ENCODE peak calls at places on chromosome 12, in four cellular contexts. A is neural progenitor cell, G is ovary, W is GM12864. I is an unnamed sample.

GRCh38 chr12:122994140-122994675 is 13.7 kb downstream of the ARL6IP4 start:
- DNase-seq in G (no peak), A (no peak), W (no peak), I (no peak)

GRCh38 chr12:104944252-104944651 is 13.8 kb downstream of the SLC41A2 start:
- DNase-seq in W (no peak), G (no peak), A (no peak), I (no peak)

GRCh38 chr12:63450821-63451220 is 217.5 kb downstream of the DPY19L2 start:
- DNase-seq in W (no peak), A (no peak), G (no peak), I (no peak)

GRCh38 chr12:95648990-95649791 is 97.9 kb upstream of the USP44 start:
- DNase-seq in W (no peak), G (no peak), A (no peak), I (no peak)

GRCh38 chr12:108565976-108566375 is 3.6 kb downstream of the ISCU start:
- DNase-seq in A (no peak), W (no peak), G (peak; percentile 35), I (peak; percentile 91)

GRCh38 chr12:113057565-113058485 is 1.3 kb downstream of the DTX1 start:
- DNase-seq in A (peak; percentile 23), W (no peak), G (no peak), I (no peak)

GRCh38 chr12:113548467-113548866 is 76.8 kb upstream of the LHX5 start:
- DNase-seq in G (no peak), A (no peak), W (no peak), I (no peak)

GRCh38 chr12:108699955-108700563 is 31.3 kb downstream of the CORO1C start:
- DNase-seq in W (no peak), G (peak; percentile 33), A (no peak), I (no peak)

GRCh38 chr12:32586390-32586789 is 92.7 kb upstream of the DNM1L start:
- DNase-seq in G (no peak), W (no peak), A (no peak), I (no peak)

GRCh38 chr12:52006726-52007157 is at the start of gene TAMALIN:
- DNase-seq in G (peak; percentile 83), W (no peak), A (peak; percentile 69), I (no peak)

GRCh38 chr12:113468365-113469223 is 3.1 kb downstream of the LHX5 start:
- DNase-seq in G (no peak), W (no peak), A (peak; percentile 91), I (no peak)

GRCh38 chr12:12685305-12685704 is 10.7 kb downstream of the GPR19 start:
- DNase-seq in G (no peak), W (no peak), A (peak; percentile 95), I (no peak)

GRCh38 chr12:15322164-15323054 is at the start of gene PTPRO:
- DNase-seq in W (no peak), G (no peak), A (peak; percentile 83), I (no peak)

GRCh38 chr12:57342207-57342691 is 88.6 kb downstream of the R3HDM2 start:
- DNase-seq in A (peak; percentile 41), G (peak; percentile 45), W (no peak), I (no peak)

GRCh38 chr12:66144796-66145754 is 14.5 kb upstream of the LLPH start:
- DNase-seq in W (no peak), A (peak; percentile 35), G (peak; percentile 24), I (peak; percentile 17)

GRCh38 chr12:104736307-104736706 is 221.8 kb downstream of the SLC41A2 start:
- DNase-seq in W (no peak), G (no peak), A (no peak), I (no peak)

GRCh38 chr12:11773889-11774677 is 124.6 kb downstream of the ETV6 start:
- DNase-seq in A (no peak), W (no peak), G (no peak), I (no peak)

GRCh38 chr12:52573306-52573705 is 337 bp downstream of the KRT74 start:
- DNase-seq in G (no peak), A (no peak), W (no peak), I (no peak)

GRCh38 chr12:29792853-29793252 is 9.1 kb upstream of the TMTC1 start:
- DNase-seq in A (no peak), W (no peak), G (no peak), I (no peak)

GRCh38 chr12:130571089-130571488 is 145.0 kb downstream of the RIMBP2 start:
- DNase-seq in A (no peak), G (no peak), W (no peak), I (no peak)

GRCh38 chr12:92558806-92559205 is 144.0 kb upstream of the PLEKHG7 start:
- DNase-seq in G (no peak), A (no peak), W (no peak), I (peak; percentile 56)

GRCh38 chr12:76957306-76957705 is 78.5 kb upstream of the CSRP2 start:
- DNase-seq in W (no peak), A (no peak), G (no peak), I (no peak)

GRCh38 chr12:69645031-69645430 is 34.3 kb upstream of the LRRC10 start:
- DNase-seq in A (no peak), G (no peak), W (no peak), I (no peak)

GRCh38 chr12:96034631-96035282 is 630 bp downstream of the LTA4H start:
- DNase-seq in W (no peak), A (peak; percentile 60), G (peak; percentile 14), I (no peak)

GRCh38 chr12:95462551-95462950 is 11.4 kb upstream of the METAP2 start:
- DNase-seq in A (no peak), W (no peak), G (no peak), I (no peak)

GRCh38 chr12:67764946-67765619 is 116.5 kb downstream of the DYRK2 start:
- DNase-seq in A (no peak), G (no peak), W (no peak), I (no peak)

GRCh38 chr12:111035578-111036301 is 115.4 kb upstream of the MYL2 start:
- DNase-seq in A (peak; percentile 73), W (no peak), G (no peak), I (no peak)

GRCh38 chr12:111034911-111035577 is 114.7 kb upstream of the MYL2 start:
- DNase-seq in G (no peak), W (no peak), A (peak; percentile 13), I (no peak)

GRCh38 chr12:111031956-111032919 is 111.9 kb upstream of the MYL2 start:
- DNase-seq in G (no peak), A (no peak), W (no peak), I (no peak)

GRCh38 chr12:111033281-111034147 is 113.1 kb upstream of the MYL2 start:
- DNase-seq in G (no peak), W (no peak), A (peak; percentile 72), I (no peak)

DNA sequence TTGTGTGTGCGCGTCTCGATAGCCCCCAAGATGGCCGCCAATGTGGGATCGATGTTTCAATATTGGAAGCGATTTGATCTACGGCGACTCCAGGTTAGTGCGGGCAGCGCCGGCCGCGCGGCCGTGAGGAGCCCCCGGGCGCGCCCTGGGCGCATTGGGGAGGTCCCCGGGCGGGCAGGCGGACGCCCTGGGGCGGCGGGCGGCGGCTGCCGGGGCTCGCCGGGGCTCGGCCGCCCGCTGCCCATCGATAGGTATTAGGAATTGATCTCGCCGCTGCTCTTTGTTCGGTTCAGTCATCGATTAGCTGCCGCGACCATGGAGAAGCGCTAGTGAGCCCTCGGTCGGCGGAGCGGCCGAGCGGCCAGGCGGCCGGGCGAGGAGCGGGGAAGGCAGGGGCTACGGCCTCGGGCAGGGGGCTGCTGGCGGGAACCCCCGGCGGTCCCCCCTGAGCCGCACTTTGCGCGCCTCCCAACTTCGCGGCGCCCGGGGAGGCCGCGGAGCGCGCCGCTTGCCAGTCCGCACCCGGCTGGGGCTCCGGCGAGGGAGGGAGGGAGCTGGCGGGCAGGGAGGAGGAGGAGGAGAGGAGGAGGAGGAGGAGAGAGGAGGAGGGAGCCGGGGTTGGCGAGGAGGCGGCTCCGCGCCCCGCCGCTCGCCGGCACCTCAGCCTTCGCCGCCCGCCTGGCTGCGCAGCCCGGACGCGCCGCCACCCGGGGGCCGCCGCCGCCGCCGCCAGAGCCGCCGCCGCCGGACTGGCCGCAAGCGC is 114.0 kb upstream of the MYL2 start:
- DNase-seq in W (no peak), G (no peak), A (peak; percentile 72), I (no peak)
- H3K4me3 ChIP-seq in W (no peak within 1 kb of the TSS), G (no peak within 1 kb of the TSS), A (peak within 1 kb of the TSS; percentile 98), I (no peak within 1 kb of the TSS)

GRCh38 chr12:48789858-48790326 is 1.0 kb upstream of the ADCY6 start:
- DNase-seq in G (no peak), W (no peak), A (no peak), I (no peak)

GRCh38 chr12:48787791-48788521 is 933 bp downstream of the ADCY6 start:
- DNase-seq in W (no peak), A (peak; percentile 16), G (no peak), I (no peak)

GRCh38 chr12:48788852-48789775 is at the start of gene ADCY6:
- DNase-seq in A (peak; percentile 93), G (peak; percentile 78), W (no peak), I (no peak)

GRCh38 chr12:48788522-48788851 is 402 bp downstream of the ADCY6 start:
- DNase-seq in A (no peak), W (no peak), G (no peak), I (no peak)

DNA sequence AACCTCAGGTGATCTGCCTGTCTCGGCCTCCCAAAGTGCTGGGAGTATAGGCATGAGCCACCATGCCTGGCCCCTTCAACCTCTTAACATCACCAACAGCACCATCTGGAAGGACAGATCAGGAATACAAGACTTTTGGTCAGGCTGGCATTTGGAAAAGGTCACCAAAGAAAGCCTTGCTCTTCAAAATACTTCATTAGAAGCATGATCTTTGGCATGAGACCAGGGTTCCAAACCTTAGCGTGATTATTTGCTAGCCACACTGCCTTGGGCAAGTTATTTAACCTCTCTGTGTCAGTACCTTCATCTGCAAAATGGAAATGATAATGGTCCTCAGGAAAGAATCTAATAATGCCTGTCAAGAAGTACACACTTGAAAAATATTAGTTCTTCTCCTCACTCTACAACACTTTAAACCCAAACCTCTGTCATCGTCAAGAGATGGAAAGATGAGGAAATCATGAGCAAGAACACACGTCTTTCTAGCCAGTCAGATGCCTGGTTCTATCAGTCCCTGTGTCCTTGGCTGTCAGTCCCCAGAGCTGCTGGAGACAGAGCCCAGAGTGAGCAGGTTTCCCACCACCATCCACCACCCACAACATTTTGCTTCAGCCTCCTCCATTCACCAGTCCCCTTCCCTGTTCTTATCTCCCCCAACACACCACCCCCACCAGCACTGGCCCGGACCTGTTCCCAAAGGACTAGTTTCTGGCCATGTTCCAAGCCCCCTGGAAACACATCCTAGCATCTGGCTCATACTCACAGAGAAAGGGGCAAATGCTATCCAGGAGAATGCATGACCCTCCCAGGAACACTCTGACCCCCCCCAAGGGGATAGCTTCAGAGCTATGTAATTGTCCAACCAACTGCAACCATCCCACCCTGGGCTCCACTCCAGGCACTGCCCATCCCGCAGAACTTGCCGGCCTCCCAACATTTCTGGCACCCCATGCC is 2.0 kb downstream of the ADCY6 start:
- DNase-seq in W (no peak), A (no peak), G (peak; percentile 55), I (no peak)
- H3K4me3 ChIP-seq in W (no peak overlapping the region), A (peak overlapping the region; percentile 96), G (peak overlapping the region; percentile 88), I (no peak overlapping the region)

GRCh38 chr12:112020947-112021457 is 7.8 kb downstream of the ERP29 start:
- DNase-seq in G (no peak), W (no peak), A (no peak), I (no peak)
- H3K4me3 ChIP-seq in G (no peak overlapping the region), W (no peak overlapping the region), A (no peak overlapping the region), I (no peak overlapping the region)

DNA sequence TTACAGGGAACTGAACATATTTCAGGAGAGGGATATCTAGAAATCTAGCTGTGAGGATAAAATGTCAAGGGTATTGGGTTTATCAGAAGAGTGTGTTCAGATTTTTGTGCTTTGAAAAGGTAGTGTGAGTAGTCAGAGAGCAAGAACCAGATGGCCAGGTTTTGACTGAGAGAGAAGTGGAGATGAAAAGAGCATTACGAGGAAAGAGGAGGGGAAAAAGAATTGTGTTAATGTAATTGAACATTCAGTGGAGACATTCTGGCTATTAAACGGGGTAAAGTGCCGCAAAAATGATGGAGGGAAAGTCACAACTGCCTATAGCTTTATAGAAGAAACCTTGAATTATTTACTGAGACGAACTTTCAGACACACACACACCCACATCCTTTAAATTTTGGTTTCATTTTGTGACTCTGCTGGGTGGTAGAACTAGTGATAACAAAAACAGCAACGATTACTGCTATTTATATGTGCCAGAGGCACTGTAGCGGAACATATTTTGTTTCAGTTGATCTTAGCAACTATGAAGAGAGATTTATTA is 213.6 kb downstream of the ERC1 start:
- DNase-seq in W (no peak), A (no peak), G (no peak), I (peak; percentile 74)
- H3K4me3 ChIP-seq in W (peak overlapping the region; percentile 44), A (no peak overlapping the region), G (peak overlapping the region; percentile 31), I (peak overlapping the region; percentile 49)